ENCODE peak calls at places on chromosomes 4 and X, in five cellular contexts. E is K562, R is HepG2, N is H1, A is GM12878. S is an unnamed sample.

GRCh38 chr4:123471655-123472054 is 75.1 kb downstream of the SPRY1 start:
- DNase-seq in E (no peak), R (no peak), N (no peak), A (no peak), S (no peak)

GRCh38 chr4:37453361-37454262 is 209.1 kb downstream of the NWD2 start:
- DNase-seq in E (peak; percentile 56), R (no peak), N (no peak), A (no peak), S (no peak)

GRCh38 chr4:98803287-98803677 is 125.7 kb downstream of the EIF4E start:
- DNase-seq in E (no peak), R (no peak), N (no peak), A (no peak), S (no peak)

GRCh38 chrX:129760155-129760554 is 19.6 kb upstream of the SASH3 start:
- DNase-seq in E (no peak), R (no peak), N (no peak), A (no peak), S (no peak)

GRCh38 chr4:41542526-41543270 is 4.7 kb downstream of the LIMCH1 start:
- DNase-seq in E (no peak), R (no peak), N (no peak), A (no peak), S (no peak)

GRCh38 chrX:24153175-24153795 is 3.8 kb downstream of the ZFX start:
- DNase-seq in E (no peak), R (no peak), N (no peak), A (no peak), S (no peak)

GRCh38 chrX:94400488-94400887 is 726.5 kb downstream of the FAM133A start:
- DNase-seq in E (no peak), R (peak; percentile 0), N (peak; percentile 3), A (peak; percentile 44), S (no peak)

GRCh38 chr4:21710212-21710843 is 238.2 kb downstream of the KCNIP4 start:
- DNase-seq in E (no peak), R (no peak), N (no peak), A (no peak), S (no peak)

GRCh38 chrX:138938003-138938402 is 226.5 kb upstream of the FGF13 start:
- DNase-seq in E (no peak), R (no peak), N (no peak), A (no peak), S (no peak)

GRCh38 chr4:14196141-14196540 is 568.6 kb upstream of the BOD1L1 start:
- DNase-seq in E (no peak), R (no peak), N (peak; percentile 19), A (no peak), S (no peak)

GRCh38 chr4:128387600-128388351 is 100.2 kb upstream of the PGRMC2 start:
- DNase-seq in E (no peak), R (no peak), N (no peak), A (no peak), S (no peak)

GRCh38 chr4:74537459-74537858 is 92.5 kb downstream of the AREG start:
- DNase-seq in E (no peak), R (no peak), N (no peak), A (no peak), S (no peak)

GRCh38 chr4:130044788-130045531 is 949.0 kb downstream of the C4orf33 start:
- DNase-seq in E (no peak), R (no peak), N (no peak), A (no peak), S (no peak)

GRCh38 chr4:106312377-106312776 is 3.6 kb downstream of the TBCK start:
- DNase-seq in E (no peak), R (no peak), N (no peak), A (no peak), S (no peak)

GRCh38 chr4:74449571-74450297 is 4.8 kb downstream of the AREG start:
- DNase-seq in E (no peak), R (no peak), N (no peak), A (no peak), S (no peak)

GRCh38 chrX:118974908-118975671 is 672 bp downstream of the LONRF3 start:
- DNase-seq in E (peak; percentile 50), R (peak; percentile 27), N (no peak), A (no peak), S (no peak)

GRCh38 chrX:79082886-79083285 is 61.6 kb upstream of the GPR174 start:
- DNase-seq in E (no peak), R (no peak), N (no peak), A (no peak), S (no peak)

DNA sequence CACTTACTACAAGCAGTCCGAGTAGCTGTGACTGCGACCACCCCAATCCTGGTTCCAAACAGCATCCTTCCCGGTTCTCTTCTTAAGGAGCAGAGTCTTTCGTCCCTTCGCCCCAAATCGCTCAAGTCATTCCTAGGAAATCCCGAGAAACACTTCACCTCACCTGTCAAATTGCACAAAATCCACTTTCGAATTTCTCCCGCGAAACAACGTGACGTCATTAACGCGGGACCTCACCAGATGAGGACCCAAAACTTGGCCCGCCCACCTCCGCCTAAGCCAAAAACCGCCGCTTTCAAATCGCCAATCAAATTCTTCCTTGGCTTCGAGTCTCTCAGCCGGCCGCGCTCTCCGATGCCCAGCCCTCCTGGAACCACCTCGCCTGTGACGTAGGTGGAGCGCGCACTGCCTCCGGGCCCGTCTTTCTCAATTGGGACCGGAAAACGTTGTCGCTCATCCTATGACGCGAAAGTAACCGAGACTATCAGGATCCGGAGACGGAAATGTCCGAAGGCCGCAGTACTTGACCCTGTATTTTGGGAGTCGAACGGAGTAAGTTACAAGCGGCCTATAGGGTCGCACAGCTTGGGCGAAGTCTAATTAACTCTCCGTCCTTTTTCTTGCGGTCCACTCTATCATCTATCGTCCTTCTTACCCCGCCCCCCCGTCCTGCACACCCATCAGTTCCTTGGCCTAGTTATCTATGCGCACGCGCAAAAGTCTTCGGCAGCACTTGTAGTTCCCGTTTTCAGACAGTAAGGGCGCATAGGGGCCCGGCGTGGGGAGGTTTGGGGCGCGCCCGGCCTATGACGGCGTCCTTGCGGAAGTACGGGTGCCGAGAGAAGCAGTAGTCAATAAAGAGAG is at the start of the genes LARP7 and ZGRF1:
- DNase-seq in E (peak; percentile 89), R (peak; percentile 97), N (peak; percentile 96), A (peak; percentile 96), S (peak; percentile 99)
- H2AFZ ChIP-seq in E (peak within 1 kb of the TSS; percentile 89), R (peak within 1 kb of the TSS; percentile 96), N (peak within 1 kb of the TSS; percentile 87), A (peak within 1 kb of the TSS; percentile 99), S (peak within 1 kb of the TSS; percentile 73)

DNA sequence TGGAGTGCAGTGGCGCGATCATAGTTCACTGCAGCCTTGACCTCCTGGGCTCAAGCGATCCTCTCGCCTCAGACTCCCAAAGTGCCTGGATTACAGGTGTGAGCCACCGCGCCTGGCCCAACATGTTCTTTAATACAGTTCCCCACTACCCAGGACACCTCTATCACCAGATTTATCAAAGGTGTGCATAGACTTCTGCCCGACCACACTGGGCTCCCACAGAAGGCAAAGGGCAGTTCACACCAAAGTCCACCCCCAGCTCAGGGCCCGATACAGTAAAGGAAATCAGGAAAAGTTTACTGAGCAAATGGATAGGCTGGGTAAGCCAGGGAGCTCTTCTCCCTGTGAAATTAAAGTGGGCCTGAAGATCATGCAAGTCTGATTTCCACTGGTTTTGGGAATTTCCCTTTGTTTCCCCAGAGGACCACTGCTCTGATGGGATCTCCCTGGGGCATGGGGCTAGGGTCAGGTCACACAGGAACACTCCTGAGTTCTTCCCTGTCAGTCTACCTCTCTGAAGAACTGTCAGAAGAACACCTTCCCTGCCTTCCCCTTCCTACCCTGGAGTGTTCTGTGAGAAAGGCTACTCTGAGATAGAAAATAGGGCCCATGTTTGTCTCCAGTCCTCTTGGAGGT is 17.7 kb upstream of the PIM2 start:
- DNase-seq in E (no peak), R (no peak), N (no peak), A (no peak), S (no peak)
- TF ChIP-seq ZNF274 in E (no peak), R (no peak), N (no peak), A (no peak), S (no peak)

GRCh38 chr4:80182237-80182866 is 15.0 kb upstream of the PRDM8 start:
- DNase-seq in E (no peak), R (no peak), N (no peak), A (no peak), S (no peak)

GRCh38 chr4:80184053-80184790 is 13.1 kb upstream of the PRDM8 start:
- DNase-seq in E (no peak), R (peak; percentile 32), N (no peak), A (no peak), S (peak; percentile 48)

GRCh38 chr4:80184791-80185756 is 12.2 kb upstream of the PRDM8 start:
- DNase-seq in E (no peak), R (no peak), N (no peak), A (no peak), S (no peak)

GRCh38 chr4:80185787-80186548 is 11.3 kb upstream of the PRDM8 start:
- DNase-seq in E (no peak), R (no peak), N (no peak), A (no peak), S (no peak)

DNA sequence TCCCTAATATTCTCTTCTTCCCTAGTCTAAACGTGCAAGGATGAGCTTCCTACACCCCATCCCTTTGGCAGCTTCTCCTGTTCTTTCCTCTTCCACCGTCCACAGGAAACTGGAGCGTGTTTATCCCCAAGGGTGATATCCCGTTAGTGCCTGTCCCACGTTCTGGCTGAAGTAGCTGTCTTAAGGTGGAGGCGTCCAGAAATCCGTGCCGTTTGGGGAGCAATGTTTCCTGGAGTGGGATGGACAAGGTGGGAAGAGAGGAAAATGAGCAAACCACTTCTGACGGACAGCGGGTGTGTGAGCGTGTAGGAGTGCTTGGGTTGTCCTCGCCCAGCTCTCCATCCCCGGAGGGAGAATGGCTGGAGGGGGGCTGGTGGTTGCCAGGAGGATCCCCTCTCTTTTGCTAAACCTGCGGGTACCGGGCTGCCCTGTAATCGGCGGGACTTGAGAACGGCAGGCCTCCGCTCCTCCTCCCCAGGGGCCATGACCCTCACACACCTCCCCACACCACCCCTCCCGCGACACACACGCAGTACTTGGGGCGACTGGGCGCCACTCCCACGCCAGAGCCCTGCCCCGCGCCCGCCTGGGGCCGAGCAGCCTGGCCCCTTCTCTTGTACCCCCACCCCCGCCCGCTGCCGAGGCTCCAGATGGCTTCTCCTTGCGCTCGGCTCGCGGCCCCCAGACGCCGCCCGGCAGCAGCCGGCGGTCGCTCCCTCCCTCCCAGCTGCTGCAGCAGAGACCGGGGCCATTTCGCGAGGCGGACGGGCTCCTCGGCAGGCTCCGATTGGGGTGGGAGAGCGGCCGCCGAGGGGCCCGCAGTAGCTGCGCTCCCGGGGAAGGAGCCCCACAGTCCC is 13.9 kb upstream of the PRDM8 start:
- DNase-seq in E (no peak), R (no peak), N (no peak), A (no peak), S (no peak)
- H2AFZ ChIP-seq in E (no peak overlapping the region), R (peak overlapping the region; percentile 69), N (peak overlapping the region; percentile 45), A (peak overlapping the region; percentile 81), S (peak overlapping the region; percentile 26)

GRCh38 chr4:3338321-3338838 is 45.6 kb downstream of the RGS12 start:
- DNase-seq in E (no peak), R (no peak), N (no peak), A (no peak), S (no peak)

GRCh38 chr4:3338976-3339531 is 46.2 kb downstream of the RGS12 start:
- DNase-seq in E (no peak), R (no peak), N (no peak), A (no peak), S (no peak)

GRCh38 chr4:3337357-3337732 is 44.5 kb downstream of the RGS12 start:
- DNase-seq in E (no peak), R (no peak), N (no peak), A (no peak), S (no peak)

GRCh38 chr4:3336389-3337356 is 43.9 kb downstream of the RGS12 start:
- DNase-seq in E (no peak), R (no peak), N (no peak), A (no peak), S (no peak)

DNA sequence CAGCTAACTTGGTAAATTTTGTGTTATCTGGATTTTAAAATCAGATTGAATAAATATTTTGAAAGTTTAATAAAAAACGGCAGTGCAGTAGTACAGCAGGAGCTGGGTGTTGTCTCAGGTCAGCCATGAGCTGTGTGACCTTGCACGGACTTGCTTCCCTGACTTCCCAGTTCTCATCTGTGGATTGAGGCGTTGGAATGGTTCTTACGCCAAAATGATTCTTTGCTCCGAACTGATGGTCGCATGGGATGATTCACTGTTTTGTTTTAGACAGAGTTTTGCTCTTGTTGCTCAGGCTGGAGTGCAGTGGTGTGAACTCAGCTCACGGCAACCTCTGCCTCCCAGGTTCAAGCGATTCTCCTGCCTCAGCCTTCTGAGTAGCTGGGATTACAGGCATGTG is 45.0 kb downstream of the RGS12 start:
- DNase-seq in E (no peak), R (no peak), N (no peak), A (no peak), S (no peak)
- TF ChIP-seq ZNF274 in E (no peak), R (no peak), N (no peak), A (no peak), S (no peak)